ENCODE peak calls at places on chromosome 4, in six cellular contexts. One of them, this sample, is unnamed. For H3K4me1, the result is how much of the 10 kb centered on the place peaks cover.

GRCh38 chr4:121653214-121653613 is 43.6 kb downstream of the ANXA5 start:
- DNase-seq in tibial artery: no peak
- DNase-seq in neuronal stem cell: no peak
- DNase-seq in neural progenitor cell: no peak
- DNase-seq in trophoblast cell: no peak
- DNase-seq in fibroblast of lung: no peak
- DNase-seq in this sample: no peak

GRCh38 chr4:150874386-150875226 is 140.5 kb downstream of the LRBA start:
- DNase-seq in neural progenitor cell: no peak
- DNase-seq in fibroblast of lung: peak
- DNase-seq in trophoblast cell: no peak
- DNase-seq in neuronal stem cell: no peak
- DNase-seq in tibial artery: no peak
- DNase-seq in this sample: no peak

GRCh38 chr4:8439168-8439567 is 1.4 kb downstream of the ACOX3 start:
- DNase-seq in neuronal stem cell: no peak
- DNase-seq in fibroblast of lung: no peak
- DNase-seq in tibial artery: no peak
- DNase-seq in neural progenitor cell: no peak
- DNase-seq in trophoblast cell: no peak
- DNase-seq in this sample: no peak

GRCh38 chr4:70505152-70505748 is 13.1 kb upstream of the AMTN start:
- DNase-seq in fibroblast of lung: peak
- DNase-seq in neuronal stem cell: peak
- DNase-seq in neural progenitor cell: peak
- DNase-seq in tibial artery: peak
- DNase-seq in trophoblast cell: peak
- DNase-seq in this sample: peak

GRCh38 chr4:139904406-139904805 is 238.8 kb downstream of the MGST2 start:
- DNase-seq in neuronal stem cell: no peak
- DNase-seq in fibroblast of lung: no peak
- DNase-seq in neural progenitor cell: no peak
- DNase-seq in trophoblast cell: no peak
- DNase-seq in tibial artery: no peak
- DNase-seq in this sample: no peak

GRCh38 chr4:53943345-53944085 is 120.9 kb downstream of the CHIC2 start:
- DNase-seq in tibial artery: no peak
- DNase-seq in fibroblast of lung: peak
- DNase-seq in neuronal stem cell: no peak
- DNase-seq in neural progenitor cell: no peak
- DNase-seq in trophoblast cell: no peak
- DNase-seq in this sample: no peak

GRCh38 chr4:44580231-44580630 is 71.2 kb downstream of the YIPF7 start:
- DNase-seq in fibroblast of lung: no peak
- DNase-seq in trophoblast cell: no peak
- DNase-seq in neuronal stem cell: no peak
- DNase-seq in neural progenitor cell: no peak
- DNase-seq in tibial artery: no peak
- DNase-seq in this sample: no peak

GRCh38 chr4:139858436-139859225 is 193.0 kb downstream of the MGST2 start:
- DNase-seq in trophoblast cell: peak
- DNase-seq in neural progenitor cell: no peak
- DNase-seq in fibroblast of lung: peak
- DNase-seq in neuronal stem cell: no peak
- DNase-seq in tibial artery: no peak
- DNase-seq in this sample: no peak

GRCh38 chr4:11543710-11544109 is 115.0 kb upstream of the HS3ST1 start:
- DNase-seq in neuronal stem cell: no peak
- DNase-seq in fibroblast of lung: peak
- DNase-seq in neural progenitor cell: no peak
- DNase-seq in trophoblast cell: peak
- DNase-seq in tibial artery: no peak
- DNase-seq in this sample: no peak

GRCh38 chr4:7964890-7965662 is 25.4 kb upstream of the AFAP1 start:
- DNase-seq in tibial artery: no peak
- DNase-seq in fibroblast of lung: peak
- DNase-seq in trophoblast cell: peak
- DNase-seq in neural progenitor cell: no peak
- DNase-seq in neuronal stem cell: no peak
- DNase-seq in this sample: no peak

GRCh38 chr4:129862461-129862860 is 766.5 kb downstream of the C4orf33 start:
- DNase-seq in trophoblast cell: no peak
- DNase-seq in neuronal stem cell: no peak
- DNase-seq in fibroblast of lung: no peak
- DNase-seq in neural progenitor cell: peak
- DNase-seq in tibial artery: no peak
- DNase-seq in this sample: no peak

GRCh38 chr4:74423101-74423500 is 21.8 kb upstream of the AREG start:
- DNase-seq in fibroblast of lung: peak
- DNase-seq in trophoblast cell: no peak
- DNase-seq in tibial artery: no peak
- DNase-seq in neural progenitor cell: no peak
- DNase-seq in neuronal stem cell: no peak
- DNase-seq in this sample: no peak

GRCh38 chr4:137881641-137882040 is 349.3 kb upstream of the PCDH18 start:
- DNase-seq in neuronal stem cell: no peak
- DNase-seq in tibial artery: no peak
- DNase-seq in trophoblast cell: no peak
- DNase-seq in fibroblast of lung: no peak
- DNase-seq in neural progenitor cell: no peak
- DNase-seq in this sample: no peak

GRCh38 chr4:147566762-147567161 is 50.4 kb upstream of the TMEM184C start:
- DNase-seq in neuronal stem cell: no peak
- DNase-seq in fibroblast of lung: no peak
- DNase-seq in neural progenitor cell: no peak
- DNase-seq in trophoblast cell: no peak
- DNase-seq in tibial artery: no peak
- DNase-seq in this sample: no peak

GRCh38 chr4:73211968-73212367 is 46.6 kb downstream of the ANKRD17 start:
- DNase-seq in tibial artery: no peak
- DNase-seq in fibroblast of lung: no peak
- DNase-seq in neural progenitor cell: no peak
- DNase-seq in trophoblast cell: no peak
- DNase-seq in neuronal stem cell: no peak
- DNase-seq in this sample: no peak

GRCh38 chr4:53716471-53717063 is 125.3 kb upstream of the LNX1 start:
- DNase-seq in neuronal stem cell: no peak
- DNase-seq in neural progenitor cell: no peak
- DNase-seq in trophoblast cell: no peak
- DNase-seq in tibial artery: no peak
- DNase-seq in fibroblast of lung: no peak
- DNase-seq in this sample: no peak

GRCh38 chr4:142778430-142778829 is 67.7 kb downstream of the INPP4B start:
- DNase-seq in tibial artery: no peak
- DNase-seq in fibroblast of lung: peak
- DNase-seq in trophoblast cell: no peak
- DNase-seq in neuronal stem cell: no peak
- DNase-seq in neural progenitor cell: no peak
- DNase-seq in this sample: no peak

GRCh38 chr4:8547912-8548730 is 32.1 kb upstream of the GPR78 start:
- DNase-seq in neuronal stem cell: no peak
- DNase-seq in tibial artery: no peak
- DNase-seq in neural progenitor cell: no peak
- DNase-seq in trophoblast cell: peak
- DNase-seq in fibroblast of lung: no peak
- DNase-seq in this sample: no peak

GRCh38 chr4:60463846-60464502 is 736.2 kb upstream of the ADGRL3 start:
- DNase-seq in fibroblast of lung: peak
- DNase-seq in trophoblast cell: peak
- DNase-seq in tibial artery: no peak
- DNase-seq in neural progenitor cell: peak
- DNase-seq in neuronal stem cell: no peak
- DNase-seq in this sample: peak

GRCh38 chr4:71380721-71381120 is 41.9 kb downstream of the SLC4A4 start:
- DNase-seq in trophoblast cell: no peak
- DNase-seq in neural progenitor cell: no peak
- DNase-seq in tibial artery: no peak
- DNase-seq in fibroblast of lung: peak
- DNase-seq in neuronal stem cell: no peak
- DNase-seq in this sample: no peak

GRCh38 chr4:103075435-103075893 is 1.1 kb downstream of the SLC9B2 start:
- DNase-seq in neuronal stem cell: no peak
- DNase-seq in neural progenitor cell: no peak
- DNase-seq in fibroblast of lung: peak
- DNase-seq in trophoblast cell: no peak
- DNase-seq in tibial artery: no peak
- DNase-seq in this sample: no peak

GRCh38 chr4:184968784-184969201 is 49.5 kb upstream of the HELT start:
- DNase-seq in tibial artery: no peak
- DNase-seq in fibroblast of lung: no peak
- DNase-seq in neural progenitor cell: no peak
- DNase-seq in neuronal stem cell: no peak
- DNase-seq in trophoblast cell: peak
- DNase-seq in this sample: no peak

GRCh38 chr4:56049428-56050212 is 100.9 kb downstream of the CEP135 start:
- DNase-seq in neural progenitor cell: peak
- DNase-seq in neuronal stem cell: peak
- DNase-seq in fibroblast of lung: peak
- DNase-seq in tibial artery: no peak
- DNase-seq in trophoblast cell: no peak
- DNase-seq in this sample: no peak

GRCh38 chr4:174314770-174315169 is 31.1 kb downstream of the CEP44 start:
- DNase-seq in tibial artery: no peak
- DNase-seq in neuronal stem cell: no peak
- DNase-seq in fibroblast of lung: peak
- DNase-seq in trophoblast cell: peak
- DNase-seq in neural progenitor cell: no peak
- DNase-seq in this sample: no peak

DNA sequence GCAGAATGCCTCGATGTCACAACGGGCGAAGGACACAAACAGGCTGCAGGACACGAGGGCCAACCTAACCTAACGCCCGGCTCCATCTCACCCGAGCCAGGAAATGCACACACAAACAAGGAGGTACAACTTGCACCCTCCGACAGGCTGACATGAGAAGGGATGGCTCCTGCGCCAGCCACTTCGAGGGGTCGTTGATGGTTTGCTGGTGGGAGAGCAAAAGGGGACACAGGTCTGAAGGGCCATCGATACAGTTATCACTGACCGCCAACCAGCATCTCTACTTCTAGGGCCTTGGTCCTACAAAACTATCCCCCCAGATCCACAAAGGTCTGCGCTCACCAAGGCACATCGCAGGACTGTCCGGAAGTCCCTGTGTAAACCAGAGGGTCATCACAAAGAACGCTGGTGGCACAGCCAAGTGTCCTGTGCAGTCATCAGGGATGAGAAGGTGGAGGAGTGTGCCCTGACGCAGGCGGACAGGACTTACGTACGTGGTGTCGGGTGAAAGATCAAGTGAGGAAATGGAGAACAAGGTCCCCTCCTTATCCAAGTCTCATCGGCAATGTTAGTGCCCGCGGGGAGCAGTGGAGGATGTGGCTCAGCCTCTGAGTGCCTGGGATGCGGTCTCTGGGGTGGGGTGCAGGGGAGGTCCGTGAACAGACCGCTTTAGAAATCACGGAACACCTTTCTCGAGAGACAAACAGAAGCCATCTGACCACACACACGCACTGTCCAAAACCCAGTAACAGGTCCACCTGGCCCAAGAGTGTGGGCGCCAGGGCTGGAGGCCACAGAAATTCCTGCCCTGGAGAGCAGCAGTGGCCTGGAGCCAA is 7.0 kb downstream of the MXD4 start:
- DNase-seq in tibial artery: peak
- DNase-seq in neuronal stem cell: no peak
- DNase-seq in fibroblast of lung: no peak
- DNase-seq in trophoblast cell: no peak
- DNase-seq in neural progenitor cell: no peak
- DNase-seq in this sample: no peak
- H3K4me1 ChIP-seq in tibial artery: half or more
- H3K4me1 ChIP-seq in neuronal stem cell: under half
- H3K4me1 ChIP-seq in fibroblast of lung: under half
- H3K4me1 ChIP-seq in trophoblast cell: under half
- H3K4me1 ChIP-seq in neural progenitor cell: under half
- H3K4me1 ChIP-seq in this sample: under half

DNA sequence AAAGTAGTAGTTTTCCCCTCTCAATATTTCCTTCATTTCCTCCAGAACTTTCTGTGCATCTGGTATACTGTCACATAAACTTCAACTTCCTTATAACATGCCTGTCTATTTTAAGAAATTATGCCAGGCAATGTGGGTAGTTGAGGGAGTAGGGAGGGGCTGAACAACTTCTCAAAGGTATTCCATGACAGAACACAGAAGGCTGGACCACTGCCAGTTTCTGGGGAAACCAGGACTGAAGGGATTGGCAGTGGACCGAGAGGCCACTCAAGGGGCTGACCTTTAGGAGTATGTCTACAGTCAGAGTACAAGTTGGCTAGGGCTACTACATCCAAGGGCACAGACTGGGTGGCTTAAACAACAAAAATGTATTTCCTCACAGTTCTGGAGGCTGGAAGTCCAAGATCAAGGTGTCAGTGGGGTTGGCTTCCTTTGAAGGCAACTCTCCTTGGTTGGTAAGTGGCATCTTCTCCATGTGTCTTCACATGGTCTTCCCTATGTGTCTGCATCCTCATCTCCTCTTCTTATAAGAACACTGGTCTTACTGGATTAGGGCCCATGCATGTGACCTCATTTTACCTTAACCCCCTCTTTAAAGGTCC is 6.9 kb downstream of the SH3RF1 start:
- DNase-seq in neural progenitor cell: no peak
- DNase-seq in tibial artery: peak
- DNase-seq in neuronal stem cell: no peak
- DNase-seq in fibroblast of lung: no peak
- DNase-seq in trophoblast cell: no peak
- DNase-seq in this sample: no peak
- H3K4me1 ChIP-seq in neural progenitor cell: half or more
- H3K4me1 ChIP-seq in tibial artery: half or more
- H3K4me1 ChIP-seq in neuronal stem cell: under half
- H3K4me1 ChIP-seq in fibroblast of lung: under half
- H3K4me1 ChIP-seq in trophoblast cell: under half
- H3K4me1 ChIP-seq in this sample: under half

GRCh38 chr4:78862314-78862737 is 76.9 kb downstream of the PAQR3 start:
- DNase-seq in neural progenitor cell: no peak
- DNase-seq in neuronal stem cell: no peak
- DNase-seq in trophoblast cell: no peak
- DNase-seq in fibroblast of lung: no peak
- DNase-seq in tibial artery: no peak
- DNase-seq in this sample: no peak

GRCh38 chr4:78865451-78865850 is 73.8 kb downstream of the PAQR3 start:
- DNase-seq in fibroblast of lung: no peak
- DNase-seq in tibial artery: no peak
- DNase-seq in neuronal stem cell: no peak
- DNase-seq in neural progenitor cell: no peak
- DNase-seq in trophoblast cell: no peak
- DNase-seq in this sample: no peak

GRCh38 chr4:78864405-78865024 is 74.7 kb downstream of the PAQR3 start:
- DNase-seq in trophoblast cell: peak
- DNase-seq in neuronal stem cell: peak
- DNase-seq in tibial artery: no peak
- DNase-seq in neural progenitor cell: peak
- DNase-seq in fibroblast of lung: peak
- DNase-seq in this sample: peak

GRCh38 chr4:78863254-78863869 is 75.9 kb downstream of the PAQR3 start:
- DNase-seq in fibroblast of lung: no peak
- DNase-seq in trophoblast cell: no peak
- DNase-seq in neuronal stem cell: no peak
- DNase-seq in tibial artery: no peak
- DNase-seq in neural progenitor cell: no peak
- DNase-seq in this sample: no peak

GRCh38 chr4:78863991-78864390 is 75.2 kb downstream of the PAQR3 start:
- DNase-seq in neuronal stem cell: no peak
- DNase-seq in trophoblast cell: no peak
- DNase-seq in neural progenitor cell: no peak
- DNase-seq in tibial artery: no peak
- DNase-seq in fibroblast of lung: no peak
- DNase-seq in this sample: no peak
- H3K4me1 ChIP-seq in neuronal stem cell: under half
- H3K4me1 ChIP-seq in trophoblast cell: under half
- H3K4me1 ChIP-seq in neural progenitor cell: under half
- H3K4me1 ChIP-seq in tibial artery: under half
- H3K4me1 ChIP-seq in fibroblast of lung: under half
- H3K4me1 ChIP-seq in this sample: under half

GRCh38 chr4:10101559-10102192 is 14.9 kb downstream of the WDR1 start:
- DNase-seq in neuronal stem cell: no peak
- DNase-seq in fibroblast of lung: no peak
- DNase-seq in tibial artery: no peak
- DNase-seq in trophoblast cell: no peak
- DNase-seq in neural progenitor cell: no peak
- DNase-seq in this sample: no peak
- H3K4me1 ChIP-seq in neuronal stem cell: under half
- H3K4me1 ChIP-seq in fibroblast of lung: under half
- H3K4me1 ChIP-seq in tibial artery: half or more
- H3K4me1 ChIP-seq in trophoblast cell: under half
- H3K4me1 ChIP-seq in neural progenitor cell: half or more
- H3K4me1 ChIP-seq in this sample: under half